ENCODE peak calls at places on chromosomes 1 and 21, in nine cellular contexts. Z is cardiac muscle cell; D is tibial artery; U is lower lobe of right lung; G is right lobe of liver; C is pancreas; R is prostate gland; K is naive thymus-derived CD4-positive, alpha-beta T cell; F is heart right ventricle. Q is an unnamed sample. For H3K4me1, the result is how much of the 10 kb centered on the place peaks cover.

GRCh38 chr21:35394634-35395369 is 345.7 kb upstream of the RUNX1 start:
- DNase-seq in U (no peak), G (no peak), F (no peak), R (no peak), K (no peak), C (no peak), D (no peak), Z (no peak), Q (no peak)

GRCh38 chr1:12460121-12460520 is 157.9 kb downstream of the DHRS3 start:
- DNase-seq in Z (peak), K (no peak), G (no peak), U (no peak), C (peak), R (no peak), D (no peak), F (peak), Q (no peak)

GRCh38 chr1:17661546-17662157 is 93.5 kb upstream of the ACTL8 start:
- DNase-seq in G (peak), K (peak), R (peak), C (peak), D (no peak), F (peak), Z (peak), U (peak), Q (peak)

GRCh38 chr1:33005812-33006465 is 30.7 kb downstream of the AK2 start:
- DNase-seq in G (no peak), F (no peak), Z (no peak), C (no peak), K (no peak), R (no peak), D (no peak), U (no peak), Q (no peak)

GRCh38 chr1:38071530-38072266 is 25.1 kb upstream of the POU3F1 start:
- DNase-seq in K (peak), Z (no peak), R (peak), G (no peak), U (no peak), F (no peak), C (no peak), D (no peak), Q (no peak)

GRCh38 chr1:93673159-93673657 is 8.4 kb downstream of the BCAR3 start:
- DNase-seq in F (no peak), D (no peak), Z (no peak), U (no peak), G (no peak), C (no peak), K (no peak), R (peak), Q (no peak)

GRCh38 chr1:23701310-23701709 is 9.7 kb downstream of the RPL11 start:
- DNase-seq in K (no peak), F (no peak), G (no peak), Z (no peak), U (no peak), R (no peak), C (no peak), D (no peak), Q (no peak)

GRCh38 chr1:183676515-183677189 is 23.5 kb upstream of the APOBEC4 start:
- DNase-seq in D (no peak), G (no peak), R (no peak), U (no peak), F (no peak), K (no peak), C (no peak), Z (peak), Q (no peak)

GRCh38 chr1:73593379-73593778 is 604.6 kb downstream of the LRRIQ3 start:
- DNase-seq in K (no peak), G (no peak), R (peak), D (no peak), F (no peak), U (no peak), C (no peak), Z (peak), Q (no peak)

DNA sequence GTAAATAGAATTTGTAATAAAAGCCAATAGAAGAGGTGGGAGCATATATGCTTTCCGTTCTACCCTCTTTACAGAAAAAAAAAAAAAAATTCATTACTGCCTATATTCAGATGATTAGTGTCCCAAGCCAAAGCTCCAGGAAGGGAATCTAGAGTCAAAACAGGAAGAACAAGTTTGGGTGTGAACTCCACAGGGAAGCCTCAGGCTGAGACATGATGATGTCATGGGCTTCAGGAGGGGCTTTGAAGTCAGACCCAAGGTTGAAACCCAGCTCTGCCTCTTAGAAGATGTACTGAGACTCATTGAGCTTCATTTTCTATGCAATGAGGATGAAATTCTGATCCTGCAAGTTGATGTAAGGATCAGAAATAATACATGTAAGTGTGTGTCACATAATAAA is 250.0 kb upstream of the ADGRL2 start:
- DNase-seq in C (no peak), K (no peak), F (no peak), R (no peak), D (no peak), Z (no peak), G (no peak), U (no peak), Q (no peak)
- H3K27ac ChIP-seq in C (no peak), K (no peak), F (no peak), R (no peak), D (no peak), Z (no peak), G (no peak), U (no peak), Q (no peak)

GRCh38 chr21:45987121-45987711 is 5.6 kb downstream of the COL6A1 start:
- DNase-seq in U (no peak), G (peak), Z (no peak), R (no peak), K (no peak), C (peak), F (no peak), D (peak), Q (no peak)

GRCh38 chr21:45988366-45989347 is 7.1 kb downstream of the COL6A1 start:
- DNase-seq in D (peak), R (no peak), Z (no peak), U (no peak), F (no peak), K (no peak), G (peak), C (peak), Q (no peak)

GRCh38 chr21:45984584-45985095 is 3.1 kb downstream of the COL6A1 start:
- DNase-seq in C (no peak), K (no peak), F (no peak), U (no peak), G (no peak), Z (no peak), R (no peak), D (no peak), Q (no peak)

GRCh38 chr21:45985471-45986315 is 4.1 kb downstream of the COL6A1 start:
- DNase-seq in C (peak), F (no peak), R (no peak), K (no peak), D (peak), U (peak), G (peak), Z (no peak), Q (no peak)

DNA sequence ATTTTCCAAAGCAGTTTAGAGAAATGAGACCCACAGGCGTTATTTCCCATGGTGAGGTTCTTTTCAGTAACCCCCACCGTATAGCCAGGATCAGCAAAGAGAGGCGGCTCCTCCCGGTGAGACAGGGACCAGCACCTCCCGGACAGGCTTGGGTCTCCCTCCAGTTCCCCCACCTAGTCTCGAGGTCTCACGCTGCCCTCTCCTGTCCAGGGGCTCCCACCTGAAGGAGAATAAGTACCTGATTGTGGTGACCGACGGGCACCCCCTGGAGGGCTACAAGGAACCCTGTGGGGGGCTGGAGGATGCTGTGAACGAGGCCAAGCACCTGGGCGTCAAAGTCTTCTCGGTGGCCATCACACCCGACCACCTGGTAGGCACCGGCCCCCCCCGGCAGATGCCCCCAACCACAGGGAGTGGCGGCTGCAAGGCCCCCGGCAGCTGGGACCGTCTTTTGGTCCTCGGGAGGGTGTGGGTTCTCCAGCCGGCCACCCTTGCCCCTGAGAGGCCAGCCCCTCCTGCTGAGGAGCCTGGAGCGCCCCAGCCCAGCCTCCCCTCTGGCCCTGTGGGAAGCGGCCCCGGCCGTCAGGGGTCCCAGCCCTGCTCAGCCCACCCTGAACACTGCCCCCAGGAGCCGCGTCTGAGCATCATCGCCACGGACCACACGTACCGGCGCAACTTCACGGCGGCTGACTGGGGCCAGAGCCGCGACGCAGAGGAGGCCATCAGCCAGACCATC is 4.9 kb downstream of the COL6A1 start:
- DNase-seq in K (no peak), R (no peak), C (peak), F (no peak), Z (no peak), D (peak), U (no peak), G (peak), Q (no peak)
- H3K4me3 ChIP-seq in K (no peak), R (no peak), C (no peak), F (no peak), Z (no peak), D (no peak), U (no peak), G (no peak), Q (no peak)

GRCh38 chr21:38813554-38813953 is 7.8 kb downstream of the ETS2 start:
- DNase-seq in C (no peak), D (no peak), Z (no peak), K (no peak), G (no peak), F (no peak), R (no peak), U (no peak), Q (no peak)
- H3K4me1 ChIP-seq in C (under half), D (under half), Z (under half), K (under half), G (under half), F (under half), R (under half), U (half or more), Q (under half)

GRCh38 chr1:65083263-65083896 is 64.6 kb upstream of the AK4 start:
- DNase-seq in U (no peak), Z (no peak), F (no peak), C (no peak), D (no peak), R (no peak), G (no peak), K (no peak), Q (no peak)

GRCh38 chr1:65084068-65084467 is 63.9 kb upstream of the AK4 start:
- DNase-seq in Z (no peak), K (no peak), C (no peak), G (no peak), R (no peak), D (no peak), F (no peak), U (no peak), Q (no peak)

GRCh38 chr1:65079941-65080340 is 68.1 kb upstream of the AK4 start:
- DNase-seq in Z (no peak), U (no peak), C (no peak), D (no peak), K (no peak), G (no peak), F (no peak), R (no peak), Q (no peak)

GRCh38 chr1:65077369-65077768 is 70.6 kb upstream of the AK4 start:
- DNase-seq in D (no peak), C (no peak), Z (no peak), F (no peak), G (no peak), K (no peak), R (no peak), U (no peak), Q (no peak)

DNA sequence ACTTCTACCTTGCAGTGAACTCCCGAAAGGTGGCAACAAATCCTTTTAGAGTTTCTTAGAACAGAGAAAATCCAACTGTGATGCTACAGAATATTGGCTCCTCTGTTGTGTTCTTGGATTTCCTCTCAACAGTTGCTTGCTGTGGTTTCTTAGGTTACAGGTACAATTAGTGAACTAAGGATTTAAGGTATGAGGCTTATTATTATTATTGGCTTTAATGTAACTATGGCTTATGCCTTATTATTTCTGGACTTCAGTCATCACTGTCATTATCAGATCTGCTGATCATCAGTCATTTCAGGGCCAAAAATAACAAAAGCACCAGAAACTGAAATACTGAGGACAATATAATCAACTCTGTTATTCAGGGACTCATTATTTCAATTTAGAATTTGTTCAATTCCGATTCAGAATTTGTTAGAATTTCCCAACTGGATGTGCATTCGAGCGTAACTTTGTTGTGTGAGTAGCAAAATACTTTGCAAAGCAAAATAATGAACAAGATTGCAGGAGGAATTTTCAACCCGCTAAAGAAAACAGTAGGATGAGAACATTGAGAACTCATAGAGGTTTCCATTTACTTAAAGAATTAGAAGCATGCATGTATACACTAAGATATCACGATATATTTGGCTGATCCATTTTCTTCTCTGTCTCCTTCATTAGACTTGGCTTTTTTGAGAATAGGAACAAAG is 65.5 kb upstream of the AK4 start:
- DNase-seq in G (no peak), C (no peak), Z (no peak), K (no peak), D (no peak), U (no peak), R (no peak), F (no peak), Q (no peak)
- H3K27ac ChIP-seq in G (no peak), C (no peak), Z (no peak), K (no peak), D (no peak), U (no peak), R (no peak), F (no peak), Q (no peak)